ENCODE peak calls at places on chromosome 15, in nine cellular contexts. O is CD8-positive, alpha-beta memory T cell; H is esophagus squamous epithelium; W is CD8-positive, alpha-beta T cell; X is mesendoderm; U is stomach; M is suprapubic skin; L is PC-3; B is cardiac muscle cell. S is an unnamed sample.

GRCh38 chr15:63601727-63602185 is 4.6 kb downstream of the FBXL22 start:
- DNase-seq in O (no peak), H (no peak), W (no peak), X (no peak), U (no peak), M (no peak), L (no peak), B (no peak), S (no peak)

GRCh38 chr15:52295421-52295991 is at the start of gene MYO5C:
- DNase-seq in O (no peak), H (no peak), W (no peak), X (peak; percentile 87), U (peak; percentile 95), M (peak; percentile 83), L (peak; percentile 88), B (peak; percentile 37), S (peak; percentile 97)

GRCh38 chr15:88897456-88898194 is 2.3 kb upstream of the HAPLN3 start:
- DNase-seq in O (peak; percentile 65), H (no peak), W (peak; percentile 83), X (peak; percentile 54), U (peak; percentile 89), M (peak; percentile 90), L (peak; percentile 77), B (peak; percentile 91), S (peak; percentile 95)

GRCh38 chr15:87269566-87269965 is 987.0 kb downstream of the NTRK3 start:
- DNase-seq in O (no peak), H (no peak), W (no peak), X (peak; percentile 21), U (no peak), M (no peak), L (peak; percentile 60), B (no peak), S (no peak)

GRCh38 chr15:31306036-31306425 is 20.6 kb upstream of the KLF13 start:
- DNase-seq in O (no peak), H (no peak), W (no peak), X (no peak), U (no peak), M (no peak), L (no peak), B (no peak), S (peak; percentile 65)

GRCh38 chr15:58235961-58236360 is 97.8 kb downstream of the AQP9 start:
- DNase-seq in O (no peak), H (no peak), W (no peak), X (no peak), U (no peak), M (no peak), L (peak; percentile 14), B (no peak), S (no peak)

GRCh38 chr15:40584191-40584590 is 9.9 kb upstream of the KNL1 start:
- DNase-seq in O (no peak), H (no peak), W (no peak), X (no peak), U (no peak), M (no peak), L (no peak), B (no peak), S (no peak)

GRCh38 chr15:62880278-62880677 is 162.3 kb upstream of the TPM1 start:
- DNase-seq in O (no peak), H (no peak), W (no peak), X (no peak), U (no peak), M (no peak), L (no peak), B (peak; percentile 69), S (no peak)

GRCh38 chr15:66673410-66674322 is 28.4 kb upstream of the SMAD6 start:
- DNase-seq in O (peak; percentile 2), H (no peak), W (no peak), X (peak; percentile 93), U (peak; percentile 37), M (no peak), L (no peak), B (peak; percentile 77), S (no peak)

GRCh38 chr15:40238481-40238926 is 359 bp upstream of the PAK6 start:
- DNase-seq in O (no peak), H (no peak), W (no peak), X (no peak), U (peak; percentile 20), M (no peak), L (no peak), B (no peak), S (no peak)

GRCh38 chr15:32730677-32731654 is 13.2 kb downstream of the GREM1 start:
- DNase-seq in O (no peak), H (no peak), W (no peak), X (peak; percentile 84), U (peak; percentile 94), M (no peak), L (peak; percentile 57), B (peak; percentile 56), S (peak; percentile 97)

GRCh38 chr15:31127596-31128261 is 26.2 kb upstream of the TRPM1 start:
- DNase-seq in O (no peak), H (no peak), W (no peak), X (no peak), U (no peak), M (no peak), L (no peak), B (no peak), S (no peak)

GRCh38 chr15:62503451-62503850 is 338.4 kb upstream of the C2CD4B start:
- DNase-seq in O (no peak), H (no peak), W (no peak), X (no peak), U (no peak), M (no peak), L (no peak), B (peak; percentile 82), S (no peak)

GRCh38 chr15:41900526-41901380 is 6.9 kb upstream of the SPTBN5 start:
- DNase-seq in O (no peak), H (no peak), W (no peak), X (no peak), U (no peak), M (no peak), L (no peak), B (no peak), S (no peak)

GRCh38 chr15:82739086-82739485 is 29.4 kb upstream of the AP3B2 start:
- DNase-seq in O (no peak), H (no peak), W (no peak), X (peak; percentile 58), U (no peak), M (no peak), L (peak; percentile 27), B (no peak), S (no peak)

GRCh38 chr15:74421302-74422245 is 12.2 kb downstream of the SEMA7A start:
- DNase-seq in O (no peak), H (no peak), W (no peak), X (no peak), U (no peak), M (no peak), L (no peak), B (no peak), S (no peak)
- H3K4me1 ChIP-seq in O (peaks cover 17% of the 10 kb centered on the region), H (peaks cover 12% of the 10 kb centered on the region), W (peaks cover 8% of the 10 kb centered on the region), X (peaks cover 17% of the 10 kb centered on the region), U (no peaks in the 10 kb centered on the region), M (peaks cover 5% of the 10 kb centered on the region), L (peaks cover 88% of the 10 kb centered on the region), B (peaks cover 39% of the 10 kb centered on the region), S (peaks cover 82% of the 10 kb centered on the region)

DNA sequence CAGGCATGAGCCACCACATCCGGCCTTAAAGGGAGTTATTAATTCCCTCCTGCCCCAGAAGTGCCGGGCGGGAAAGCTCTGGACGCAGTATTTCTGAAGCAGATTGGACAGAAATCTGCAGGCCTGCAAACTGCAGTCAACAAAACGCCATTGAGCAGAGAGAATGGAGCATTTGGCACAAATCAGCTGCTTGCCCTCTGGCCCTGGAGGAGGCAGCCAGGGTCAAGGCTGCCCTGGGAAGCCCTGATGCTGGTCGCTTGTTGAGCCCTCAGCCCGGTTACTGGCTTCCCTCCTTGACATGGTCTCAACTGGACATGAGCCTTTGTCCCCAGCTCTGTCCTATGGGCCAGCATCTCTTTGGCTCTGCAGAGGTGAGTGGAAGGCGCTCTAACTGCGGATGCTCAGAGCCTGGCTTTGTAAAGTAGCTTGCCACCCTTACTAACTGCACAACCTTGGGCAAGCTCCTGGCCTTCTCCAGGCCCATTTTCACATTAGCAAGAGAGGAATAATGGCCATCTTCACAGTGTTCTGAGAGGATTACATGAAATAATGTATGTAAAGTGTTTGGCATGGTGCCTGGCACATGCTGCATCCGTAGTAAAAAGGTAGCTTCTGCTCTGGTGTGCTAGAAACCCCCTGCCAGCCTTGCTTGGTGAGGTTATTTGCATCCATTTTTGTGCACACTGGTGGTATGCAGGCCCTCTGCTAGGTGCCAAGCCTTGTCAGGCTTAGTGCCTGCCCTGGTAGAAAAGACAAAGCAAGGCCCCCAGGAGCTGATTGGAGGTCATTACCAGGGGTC is 4.1 kb downstream of the SEMA4B start:
- DNase-seq in O (no peak), H (no peak), W (no peak), X (no peak), U (no peak), M (no peak), L (no peak), B (no peak), S (no peak)
- H3K4me1 ChIP-seq in O (peaks cover 29% of the 10 kb centered on the region), H (peaks cover 95% of the 10 kb centered on the region), W (peaks cover 20% of the 10 kb centered on the region), X (peaks cover 5% of the 10 kb centered on the region), U (peaks cover 64% of the 10 kb centered on the region), M (peaks cover 61% of the 10 kb centered on the region), L (peaks cover 42% of the 10 kb centered on the region), B (peaks cover 20% of the 10 kb centered on the region), S (peaks cover 55% of the 10 kb centered on the region)

GRCh38 chr15:101503296-101503599 is 13.7 kb upstream of the PCSK6 start:
- DNase-seq in O (no peak), H (no peak), W (no peak), X (no peak), U (no peak), M (no peak), L (no peak), B (no peak), S (peak; percentile 30)
- H3K4me1 ChIP-seq in O (no peaks in the 10 kb centered on the region), H (peaks cover 40% of the 10 kb centered on the region), W (peaks cover 14% of the 10 kb centered on the region), X (no peaks in the 10 kb centered on the region), U (peaks cover 24% of the 10 kb centered on the region), M (peaks cover 35% of the 10 kb centered on the region), L (no peaks in the 10 kb centered on the region), B (no peaks in the 10 kb centered on the region), S (no peaks in the 10 kb centered on the region)

GRCh38 chr15:68638953-68639500 is 60.2 kb downstream of the CORO2B start:
- DNase-seq in O (no peak), H (no peak), W (no peak), X (no peak), U (no peak), M (no peak), L (no peak), B (no peak), S (no peak)

GRCh38 chr15:68639926-68640600 is 61.3 kb downstream of the CORO2B start:
- DNase-seq in O (no peak), H (no peak), W (no peak), X (no peak), U (no peak), M (no peak), L (peak; percentile 60), B (peak; percentile 40), S (no peak)

GRCh38 chr15:68635142-68635541 is 56.3 kb downstream of the CORO2B start:
- DNase-seq in O (no peak), H (no peak), W (no peak), X (no peak), U (no peak), M (no peak), L (no peak), B (no peak), S (no peak)

GRCh38 chr15:68636256-68636655 is 57.5 kb downstream of the CORO2B start:
- DNase-seq in O (no peak), H (no peak), W (no peak), X (no peak), U (no peak), M (no peak), L (no peak), B (no peak), S (no peak)

GRCh38 chr15:68637755-68638405 is 59.1 kb downstream of the CORO2B start:
- DNase-seq in O (no peak), H (no peak), W (no peak), X (no peak), U (peak; percentile 38), M (peak; percentile 81), L (no peak), B (peak; percentile 78), S (no peak)
- H3K4me1 ChIP-seq in O (no peaks in the 10 kb centered on the region), H (peaks cover 84% of the 10 kb centered on the region), W (no peaks in the 10 kb centered on the region), X (peaks cover 2% of the 10 kb centered on the region), U (peaks cover 4% of the 10 kb centered on the region), M (peaks cover 69% of the 10 kb centered on the region), L (peaks cover 14% of the 10 kb centered on the region), B (peaks cover 18% of the 10 kb centered on the region), S (peaks cover 36% of the 10 kb centered on the region)

S was measured in RWPE2.